ENCODE peak calls at places on chromosomes 11 and 22, in four cellular contexts. One of them, this sample, is unnamed.

GRCh38 chr22:46213052-46213451 is 37.0 kb downstream of the CDPF1 start:
- DNase-seq in H1: no peak
- DNase-seq in left ventricle myocardium superior: no peak
- DNase-seq in pons: no peak
- DNase-seq in this sample: no peak

GRCh38 chr11:55942785-55943392 is 6.7 kb upstream of the OR5I1 start:
- DNase-seq in pons: peak; percentile 78
- DNase-seq in left ventricle myocardium superior: no peak
- DNase-seq in H1: no peak
- DNase-seq in this sample: peak; percentile 8

GRCh38 chr11:43852057-43852636 is 28.5 kb upstream of the ALKBH3 start:
- DNase-seq in H1: peak; percentile 34
- DNase-seq in left ventricle myocardium superior: no peak
- DNase-seq in pons: peak; percentile 71
- DNase-seq in this sample: peak; percentile 34

GRCh38 chr11:72573380-72573949 is 100.8 kb downstream of the PDE2A start:
- DNase-seq in left ventricle myocardium superior: peak; percentile 53
- DNase-seq in pons: no peak
- DNase-seq in H1: no peak
- DNase-seq in this sample: peak; percentile 8

GRCh38 chr22:20130319-20130718 is 1.3 kb upstream of the ZDHHC8 start:
- DNase-seq in H1: no peak
- DNase-seq in pons: no peak
- DNase-seq in left ventricle myocardium superior: no peak
- DNase-seq in this sample: no peak

GRCh38 chr11:13338437-13339069 is 61.0 kb downstream of the BMAL1 start:
- DNase-seq in left ventricle myocardium superior: no peak
- DNase-seq in pons: no peak
- DNase-seq in H1: no peak
- DNase-seq in this sample: peak; percentile 86

GRCh38 chr11:110599207-110599606 is 113.0 kb downstream of the ARHGAP20 start:
- DNase-seq in pons: no peak
- DNase-seq in H1: no peak
- DNase-seq in left ventricle myocardium superior: no peak
- DNase-seq in this sample: no peak

GRCh38 chr11:117915672-117916235 is 13.4 kb downstream of the TMPRSS13 start:
- DNase-seq in left ventricle myocardium superior: no peak
- DNase-seq in pons: no peak
- DNase-seq in H1: no peak
- DNase-seq in this sample: no peak

GRCh38 chr22:20086101-20086599 is 6.1 kb downstream of the DGCR8 start:
- DNase-seq in H1: no peak
- DNase-seq in pons: no peak
- DNase-seq in left ventricle myocardium superior: peak; percentile 8
- DNase-seq in this sample: no peak

GRCh38 chr11:113114452-113115027 is 153.3 kb downstream of the NCAM1 start:
- DNase-seq in pons: peak; percentile 90
- DNase-seq in left ventricle myocardium superior: peak; percentile 72
- DNase-seq in H1: peak; percentile 13
- DNase-seq in this sample: peak; percentile 37

GRCh38 chr22:26589367-26589844 is 526 bp downstream of the TPST2 start:
- DNase-seq in left ventricle myocardium superior: peak; percentile 50
- DNase-seq in H1: no peak
- DNase-seq in pons: no peak
- DNase-seq in this sample: peak; percentile 10

GRCh38 chr11:2207212-2207611 is 35.6 kb upstream of the TH start:
- DNase-seq in pons: no peak
- DNase-seq in H1: no peak
- DNase-seq in left ventricle myocardium superior: no peak
- DNase-seq in this sample: no peak

GRCh38 chr11:97902828-97903227 is 1117.9 kb upstream of the CNTN5 start:
- DNase-seq in left ventricle myocardium superior: no peak
- DNase-seq in H1: no peak
- DNase-seq in pons: no peak
- DNase-seq in this sample: no peak

GRCh38 chr11:2708757-2709281 is 9.0 kb upstream of the KCNQ1OT1 start:
- DNase-seq in H1: no peak
- DNase-seq in pons: no peak
- DNase-seq in left ventricle myocardium superior: peak; percentile 48
- DNase-seq in this sample: no peak

GRCh38 chr11:130434521-130435223 is 6.3 kb upstream of the ADAMTS8 start:
- DNase-seq in left ventricle myocardium superior: peak; percentile 79
- DNase-seq in pons: peak; percentile 93
- DNase-seq in H1: no peak
- DNase-seq in this sample: peak; percentile 64

GRCh38 chr11:78607691-78608090 is 33.0 kb upstream of the NARS2 start:
- DNase-seq in pons: no peak
- DNase-seq in left ventricle myocardium superior: no peak
- DNase-seq in H1: no peak
- DNase-seq in this sample: no peak

GRCh38 chr11:69293819-69294505 is at the start of gene MYEOV:
- DNase-seq in H1: peak; percentile 36
- DNase-seq in pons: no peak
- DNase-seq in left ventricle myocardium superior: no peak
- DNase-seq in this sample: peak; percentile 75

GRCh38 chr11:47399860-47400812 is 8.3 kb upstream of the SLC39A13 start:
- DNase-seq in H1: no peak
- DNase-seq in left ventricle myocardium superior: peak; percentile 65
- DNase-seq in pons: no peak
- DNase-seq in this sample: no peak

GRCh38 chr11:83835423-83835822 is 549.3 kb upstream of the CCDC90B start:
- DNase-seq in H1: no peak
- DNase-seq in left ventricle myocardium superior: no peak
- DNase-seq in pons: peak; percentile 87
- DNase-seq in this sample: no peak

GRCh38 chr11:123301696-123302400 is 106.8 kb upstream of the CLMP start:
- DNase-seq in left ventricle myocardium superior: peak; percentile 82
- DNase-seq in pons: peak; percentile 44
- DNase-seq in H1: peak; percentile 46
- DNase-seq in this sample: peak; percentile 30

GRCh38 chr11:8826145-8826786 is 84.7 kb upstream of the AKIP1 start:
- DNase-seq in left ventricle myocardium superior: no peak
- DNase-seq in pons: no peak
- DNase-seq in H1: no peak
- DNase-seq in this sample: no peak

GRCh38 chr22:49525776-49526535 is 301.7 kb downstream of the BRD1 start:
- DNase-seq in pons: peak; percentile 17
- DNase-seq in H1: no peak
- DNase-seq in left ventricle myocardium superior: no peak
- DNase-seq in this sample: peak; percentile 26

GRCh38 chr11:77130763-77131513 is 2.9 kb downstream of the MYO7A start:
- DNase-seq in pons: no peak
- DNase-seq in left ventricle myocardium superior: peak; percentile 89
- DNase-seq in H1: no peak
- DNase-seq in this sample: peak; percentile 36

GRCh38 chr11:119092880-119093665 is 8.4 kb downstream of the HMBS start:
- DNase-seq in left ventricle myocardium superior: no peak
- DNase-seq in H1: no peak
- DNase-seq in pons: no peak
- DNase-seq in this sample: no peak

GRCh38 chr11:95455228-95455627 is 224.2 kb upstream of the SESN3 start:
- DNase-seq in pons: no peak
- DNase-seq in left ventricle myocardium superior: no peak
- DNase-seq in H1: no peak
- DNase-seq in this sample: no peak

GRCh38 chr11:87628161-87628560 is 547.1 kb downstream of the RAB38 start:
- DNase-seq in H1: no peak
- DNase-seq in left ventricle myocardium superior: no peak
- DNase-seq in pons: peak; percentile 15
- DNase-seq in this sample: no peak

GRCh38 chr11:110795124-110795624 is 82.9 kb upstream of the ARHGAP20 start:
- DNase-seq in left ventricle myocardium superior: no peak
- DNase-seq in H1: no peak
- DNase-seq in pons: no peak
- DNase-seq in this sample: no peak

GRCh38 chr11:30451642-30452041 is 128.7 kb downstream of the ARL14EP start:
- DNase-seq in H1: no peak
- DNase-seq in left ventricle myocardium superior: no peak
- DNase-seq in pons: no peak
- DNase-seq in this sample: no peak

This sample was measured in Caki2.